ENCODE peak calls at places on chromosomes 11 and 22, in ten cellular contexts. One of them, this sample, is unnamed.

GRCh38 chr11:17822021-17822781 is 87.6 kb downstream of the KCNC1 start:
- DNase-seq in effector CD4-positive, alpha-beta T cell: no peak
- DNase-seq in activated gamma-delta T cell treated with Interleukin-2 at 50 U/mL for 16 hours: no peak
- DNase-seq in NCI-H1092: no peak
- DNase-seq in NCI-H1436: no peak
- DNase-seq in stimulated activated CD4-positive, alpha-beta T cell treated with anti-CD3 and anti-CD28 coated beads, TNF-alpha, amount 100 ng/mL, for 1 hour: no peak
- DNase-seq in naive thymus-derived CD8-positive, alpha-beta T cell: no peak
- DNase-seq in kidney: no peak
- DNase-seq in activated CD4-positive, alpha-beta T cell treated with anti-CD3 and anti-CD28 coated beads for 24 hours: no peak
- DNase-seq in germinal center: no peak
- DNase-seq in this sample: no peak

GRCh38 chr11:132187814-132188213 is 817.4 kb downstream of the NTM start:
- DNase-seq in effector CD4-positive, alpha-beta T cell: no peak
- DNase-seq in activated gamma-delta T cell treated with Interleukin-2 at 50 U/mL for 16 hours: no peak
- DNase-seq in NCI-H1092: no peak
- DNase-seq in NCI-H1436: no peak
- DNase-seq in stimulated activated CD4-positive, alpha-beta T cell treated with anti-CD3 and anti-CD28 coated beads, TNF-alpha, amount 100 ng/mL, for 1 hour: no peak
- DNase-seq in naive thymus-derived CD8-positive, alpha-beta T cell: no peak
- DNase-seq in kidney: no peak
- DNase-seq in activated CD4-positive, alpha-beta T cell treated with anti-CD3 and anti-CD28 coated beads for 24 hours: no peak
- DNase-seq in germinal center: no peak
- DNase-seq in this sample: no peak

GRCh38 chr11:108836541-108836940 is 171.7 kb downstream of the DDX10 start:
- DNase-seq in effector CD4-positive, alpha-beta T cell: no peak
- DNase-seq in activated gamma-delta T cell treated with Interleukin-2 at 50 U/mL for 16 hours: no peak
- DNase-seq in NCI-H1092: no peak
- DNase-seq in NCI-H1436: no peak
- DNase-seq in stimulated activated CD4-positive, alpha-beta T cell treated with anti-CD3 and anti-CD28 coated beads, TNF-alpha, amount 100 ng/mL, for 1 hour: no peak
- DNase-seq in naive thymus-derived CD8-positive, alpha-beta T cell: no peak
- DNase-seq in kidney: no peak
- DNase-seq in activated CD4-positive, alpha-beta T cell treated with anti-CD3 and anti-CD28 coated beads for 24 hours: no peak
- DNase-seq in germinal center: no peak
- DNase-seq in this sample: no peak

GRCh38 chr11:131511794-131512193 is 141.4 kb downstream of the NTM start:
- DNase-seq in effector CD4-positive, alpha-beta T cell: no peak
- DNase-seq in activated gamma-delta T cell treated with Interleukin-2 at 50 U/mL for 16 hours: no peak
- DNase-seq in NCI-H1092: peak; percentile 5
- DNase-seq in NCI-H1436: no peak
- DNase-seq in stimulated activated CD4-positive, alpha-beta T cell treated with anti-CD3 and anti-CD28 coated beads, TNF-alpha, amount 100 ng/mL, for 1 hour: no peak
- DNase-seq in naive thymus-derived CD8-positive, alpha-beta T cell: no peak
- DNase-seq in kidney: no peak
- DNase-seq in activated CD4-positive, alpha-beta T cell treated with anti-CD3 and anti-CD28 coated beads for 24 hours: no peak
- DNase-seq in germinal center: peak; percentile 42
- DNase-seq in this sample: no peak

GRCh38 chr11:111871693-111872161 is 346 bp upstream of the ALG9 start:
- DNase-seq in effector CD4-positive, alpha-beta T cell: no peak
- DNase-seq in activated gamma-delta T cell treated with Interleukin-2 at 50 U/mL for 16 hours: no peak
- DNase-seq in NCI-H1092: no peak
- DNase-seq in NCI-H1436: no peak
- DNase-seq in stimulated activated CD4-positive, alpha-beta T cell treated with anti-CD3 and anti-CD28 coated beads, TNF-alpha, amount 100 ng/mL, for 1 hour: no peak
- DNase-seq in naive thymus-derived CD8-positive, alpha-beta T cell: no peak
- DNase-seq in kidney: no peak
- DNase-seq in activated CD4-positive, alpha-beta T cell treated with anti-CD3 and anti-CD28 coated beads for 24 hours: no peak
- DNase-seq in germinal center: no peak
- DNase-seq in this sample: no peak

GRCh38 chr11:8964324-8965320 is at the start of gene TMEM9B:
- DNase-seq in effector CD4-positive, alpha-beta T cell: peak; percentile 54
- DNase-seq in activated gamma-delta T cell treated with Interleukin-2 at 50 U/mL for 16 hours: peak; percentile 72
- DNase-seq in NCI-H1092: peak; percentile 85
- DNase-seq in NCI-H1436: peak; percentile 50
- DNase-seq in stimulated activated CD4-positive, alpha-beta T cell treated with anti-CD3 and anti-CD28 coated beads, TNF-alpha, amount 100 ng/mL, for 1 hour: peak; percentile 63
- DNase-seq in naive thymus-derived CD8-positive, alpha-beta T cell: peak; percentile 50
- DNase-seq in kidney: peak; percentile 98
- DNase-seq in activated CD4-positive, alpha-beta T cell treated with anti-CD3 and anti-CD28 coated beads for 24 hours: peak; percentile 77
- DNase-seq in germinal center: peak; percentile 82
- DNase-seq in this sample: peak; percentile 85

GRCh38 chr11:125110996-125111340 is 458 bp downstream of the TMEM218 start:
- DNase-seq in effector CD4-positive, alpha-beta T cell: no peak
- DNase-seq in activated gamma-delta T cell treated with Interleukin-2 at 50 U/mL for 16 hours: no peak
- DNase-seq in NCI-H1092: peak; percentile 7
- DNase-seq in NCI-H1436: no peak
- DNase-seq in stimulated activated CD4-positive, alpha-beta T cell treated with anti-CD3 and anti-CD28 coated beads, TNF-alpha, amount 100 ng/mL, for 1 hour: peak; percentile 1
- DNase-seq in naive thymus-derived CD8-positive, alpha-beta T cell: no peak
- DNase-seq in kidney: no peak
- DNase-seq in activated CD4-positive, alpha-beta T cell treated with anti-CD3 and anti-CD28 coated beads for 24 hours: no peak
- DNase-seq in germinal center: no peak
- DNase-seq in this sample: no peak

GRCh38 chr11:28835790-28836189 is 727.6 kb downstream of the METTL15 start:
- DNase-seq in effector CD4-positive, alpha-beta T cell: no peak
- DNase-seq in activated gamma-delta T cell treated with Interleukin-2 at 50 U/mL for 16 hours: no peak
- DNase-seq in NCI-H1092: no peak
- DNase-seq in NCI-H1436: no peak
- DNase-seq in stimulated activated CD4-positive, alpha-beta T cell treated with anti-CD3 and anti-CD28 coated beads, TNF-alpha, amount 100 ng/mL, for 1 hour: no peak
- DNase-seq in naive thymus-derived CD8-positive, alpha-beta T cell: no peak
- DNase-seq in kidney: no peak
- DNase-seq in activated CD4-positive, alpha-beta T cell treated with anti-CD3 and anti-CD28 coated beads for 24 hours: no peak
- DNase-seq in germinal center: no peak
- DNase-seq in this sample: no peak

GRCh38 chr11:68042219-68043028 is 3.6 kb downstream of the TCIRG1 start:
- DNase-seq in effector CD4-positive, alpha-beta T cell: no peak
- DNase-seq in activated gamma-delta T cell treated with Interleukin-2 at 50 U/mL for 16 hours: no peak
- DNase-seq in NCI-H1092: no peak
- DNase-seq in NCI-H1436: no peak
- DNase-seq in stimulated activated CD4-positive, alpha-beta T cell treated with anti-CD3 and anti-CD28 coated beads, TNF-alpha, amount 100 ng/mL, for 1 hour: no peak
- DNase-seq in naive thymus-derived CD8-positive, alpha-beta T cell: no peak
- DNase-seq in kidney: peak; percentile 76
- DNase-seq in activated CD4-positive, alpha-beta T cell treated with anti-CD3 and anti-CD28 coated beads for 24 hours: no peak
- DNase-seq in germinal center: no peak
- DNase-seq in this sample: peak; percentile 32

GRCh38 chr11:56521955-56522354 is 21.1 kb downstream of the OR5M11 start:
- DNase-seq in effector CD4-positive, alpha-beta T cell: no peak
- DNase-seq in activated gamma-delta T cell treated with Interleukin-2 at 50 U/mL for 16 hours: no peak
- DNase-seq in NCI-H1092: no peak
- DNase-seq in NCI-H1436: no peak
- DNase-seq in stimulated activated CD4-positive, alpha-beta T cell treated with anti-CD3 and anti-CD28 coated beads, TNF-alpha, amount 100 ng/mL, for 1 hour: no peak
- DNase-seq in naive thymus-derived CD8-positive, alpha-beta T cell: no peak
- DNase-seq in kidney: no peak
- DNase-seq in activated CD4-positive, alpha-beta T cell treated with anti-CD3 and anti-CD28 coated beads for 24 hours: no peak
- DNase-seq in germinal center: no peak
- DNase-seq in this sample: no peak

GRCh38 chr11:31620434-31620833 is 110.9 kb downstream of the ELP4 start:
- DNase-seq in effector CD4-positive, alpha-beta T cell: no peak
- DNase-seq in activated gamma-delta T cell treated with Interleukin-2 at 50 U/mL for 16 hours: no peak
- DNase-seq in NCI-H1092: no peak
- DNase-seq in NCI-H1436: no peak
- DNase-seq in stimulated activated CD4-positive, alpha-beta T cell treated with anti-CD3 and anti-CD28 coated beads, TNF-alpha, amount 100 ng/mL, for 1 hour: no peak
- DNase-seq in naive thymus-derived CD8-positive, alpha-beta T cell: no peak
- DNase-seq in kidney: no peak
- DNase-seq in activated CD4-positive, alpha-beta T cell treated with anti-CD3 and anti-CD28 coated beads for 24 hours: no peak
- DNase-seq in germinal center: no peak
- DNase-seq in this sample: no peak

GRCh38 chr11:118152552-118153471 is at the start of gene SCN4B:
- DNase-seq in effector CD4-positive, alpha-beta T cell: no peak
- DNase-seq in activated gamma-delta T cell treated with Interleukin-2 at 50 U/mL for 16 hours: no peak
- DNase-seq in NCI-H1092: no peak
- DNase-seq in NCI-H1436: peak; percentile 51
- DNase-seq in stimulated activated CD4-positive, alpha-beta T cell treated with anti-CD3 and anti-CD28 coated beads, TNF-alpha, amount 100 ng/mL, for 1 hour: no peak
- DNase-seq in naive thymus-derived CD8-positive, alpha-beta T cell: no peak
- DNase-seq in kidney: peak; percentile 87
- DNase-seq in activated CD4-positive, alpha-beta T cell treated with anti-CD3 and anti-CD28 coated beads for 24 hours: no peak
- DNase-seq in germinal center: peak; percentile 38
- DNase-seq in this sample: peak; percentile 50

GRCh38 chr11:1928038-1928890 is 8.8 kb downstream of the TNNT3 start:
- DNase-seq in effector CD4-positive, alpha-beta T cell: no peak
- DNase-seq in activated gamma-delta T cell treated with Interleukin-2 at 50 U/mL for 16 hours: no peak
- DNase-seq in NCI-H1092: no peak
- DNase-seq in NCI-H1436: no peak
- DNase-seq in stimulated activated CD4-positive, alpha-beta T cell treated with anti-CD3 and anti-CD28 coated beads, TNF-alpha, amount 100 ng/mL, for 1 hour: no peak
- DNase-seq in naive thymus-derived CD8-positive, alpha-beta T cell: no peak
- DNase-seq in kidney: peak; percentile 64
- DNase-seq in activated CD4-positive, alpha-beta T cell treated with anti-CD3 and anti-CD28 coated beads for 24 hours: no peak
- DNase-seq in germinal center: no peak
- DNase-seq in this sample: no peak

GRCh38 chr22:33565580-33565995 is 354.7 kb downstream of the LARGE1 start:
- DNase-seq in effector CD4-positive, alpha-beta T cell: no peak
- DNase-seq in activated gamma-delta T cell treated with Interleukin-2 at 50 U/mL for 16 hours: no peak
- DNase-seq in NCI-H1092: no peak
- DNase-seq in NCI-H1436: no peak
- DNase-seq in stimulated activated CD4-positive, alpha-beta T cell treated with anti-CD3 and anti-CD28 coated beads, TNF-alpha, amount 100 ng/mL, for 1 hour: no peak
- DNase-seq in naive thymus-derived CD8-positive, alpha-beta T cell: no peak
- DNase-seq in kidney: no peak
- DNase-seq in activated CD4-positive, alpha-beta T cell treated with anti-CD3 and anti-CD28 coated beads for 24 hours: no peak
- DNase-seq in germinal center: no peak
- DNase-seq in this sample: no peak

GRCh38 chr11:9060700-9061111 is 30.7 kb downstream of the SCUBE2 start:
- DNase-seq in effector CD4-positive, alpha-beta T cell: no peak
- DNase-seq in activated gamma-delta T cell treated with Interleukin-2 at 50 U/mL for 16 hours: no peak
- DNase-seq in NCI-H1092: no peak
- DNase-seq in NCI-H1436: no peak
- DNase-seq in stimulated activated CD4-positive, alpha-beta T cell treated with anti-CD3 and anti-CD28 coated beads, TNF-alpha, amount 100 ng/mL, for 1 hour: peak; percentile 10
- DNase-seq in naive thymus-derived CD8-positive, alpha-beta T cell: no peak
- DNase-seq in kidney: no peak
- DNase-seq in activated CD4-positive, alpha-beta T cell treated with anti-CD3 and anti-CD28 coated beads for 24 hours: peak; percentile 49
- DNase-seq in germinal center: peak; percentile 34
- DNase-seq in this sample: no peak

GRCh38 chr11:96817488-96817887 is 427.7 kb downstream of the JRKL start:
- DNase-seq in effector CD4-positive, alpha-beta T cell: no peak
- DNase-seq in activated gamma-delta T cell treated with Interleukin-2 at 50 U/mL for 16 hours: no peak
- DNase-seq in NCI-H1092: no peak
- DNase-seq in NCI-H1436: no peak
- DNase-seq in stimulated activated CD4-positive, alpha-beta T cell treated with anti-CD3 and anti-CD28 coated beads, TNF-alpha, amount 100 ng/mL, for 1 hour: no peak
- DNase-seq in naive thymus-derived CD8-positive, alpha-beta T cell: no peak
- DNase-seq in kidney: no peak
- DNase-seq in activated CD4-positive, alpha-beta T cell treated with anti-CD3 and anti-CD28 coated beads for 24 hours: no peak
- DNase-seq in germinal center: no peak
- DNase-seq in this sample: no peak

GRCh38 chr11:85663781-85664560 is 958 bp downstream of the CREBZF start:
- DNase-seq in effector CD4-positive, alpha-beta T cell: peak; percentile 86
- DNase-seq in activated gamma-delta T cell treated with Interleukin-2 at 50 U/mL for 16 hours: peak; percentile 87
- DNase-seq in NCI-H1092: peak; percentile 54
- DNase-seq in NCI-H1436: peak; percentile 64
- DNase-seq in stimulated activated CD4-positive, alpha-beta T cell treated with anti-CD3 and anti-CD28 coated beads, TNF-alpha, amount 100 ng/mL, for 1 hour: peak; percentile 76
- DNase-seq in naive thymus-derived CD8-positive, alpha-beta T cell: peak; percentile 91
- DNase-seq in kidney: peak; percentile 95
- DNase-seq in activated CD4-positive, alpha-beta T cell treated with anti-CD3 and anti-CD28 coated beads for 24 hours: peak; percentile 76
- DNase-seq in germinal center: peak; percentile 85
- DNase-seq in this sample: peak; percentile 58

GRCh38 chr11:55624531-55624930 is 10.4 kb upstream of the OR4P4 start:
- DNase-seq in effector CD4-positive, alpha-beta T cell: no peak
- DNase-seq in activated gamma-delta T cell treated with Interleukin-2 at 50 U/mL for 16 hours: no peak
- DNase-seq in NCI-H1092: no peak
- DNase-seq in NCI-H1436: no peak
- DNase-seq in stimulated activated CD4-positive, alpha-beta T cell treated with anti-CD3 and anti-CD28 coated beads, TNF-alpha, amount 100 ng/mL, for 1 hour: no peak
- DNase-seq in naive thymus-derived CD8-positive, alpha-beta T cell: no peak
- DNase-seq in kidney: no peak
- DNase-seq in activated CD4-positive, alpha-beta T cell treated with anti-CD3 and anti-CD28 coated beads for 24 hours: no peak
- DNase-seq in germinal center: no peak
- DNase-seq in this sample: no peak

GRCh38 chr11:76671626-76672309 is 1.2 kb upstream of the LRRC32 start:
- DNase-seq in effector CD4-positive, alpha-beta T cell: no peak
- DNase-seq in activated gamma-delta T cell treated with Interleukin-2 at 50 U/mL for 16 hours: no peak
- DNase-seq in NCI-H1092: no peak
- DNase-seq in NCI-H1436: no peak
- DNase-seq in stimulated activated CD4-positive, alpha-beta T cell treated with anti-CD3 and anti-CD28 coated beads, TNF-alpha, amount 100 ng/mL, for 1 hour: no peak
- DNase-seq in naive thymus-derived CD8-positive, alpha-beta T cell: no peak
- DNase-seq in kidney: no peak
- DNase-seq in activated CD4-positive, alpha-beta T cell treated with anti-CD3 and anti-CD28 coated beads for 24 hours: no peak
- DNase-seq in germinal center: no peak
- DNase-seq in this sample: no peak

GRCh38 chr11:110433393-110434333 is 3.9 kb downstream of the FDX1 start:
- DNase-seq in effector CD4-positive, alpha-beta T cell: no peak
- DNase-seq in activated gamma-delta T cell treated with Interleukin-2 at 50 U/mL for 16 hours: no peak
- DNase-seq in NCI-H1092: no peak
- DNase-seq in NCI-H1436: no peak
- DNase-seq in stimulated activated CD4-positive, alpha-beta T cell treated with anti-CD3 and anti-CD28 coated beads, TNF-alpha, amount 100 ng/mL, for 1 hour: no peak
- DNase-seq in naive thymus-derived CD8-positive, alpha-beta T cell: no peak
- DNase-seq in kidney: no peak
- DNase-seq in activated CD4-positive, alpha-beta T cell treated with anti-CD3 and anti-CD28 coated beads for 24 hours: no peak
- DNase-seq in germinal center: peak; percentile 33
- DNase-seq in this sample: no peak

GRCh38 chr11:20011294-20011951 is 148.9 kb downstream of the DBX1 start:
- DNase-seq in effector CD4-positive, alpha-beta T cell: no peak
- DNase-seq in activated gamma-delta T cell treated with Interleukin-2 at 50 U/mL for 16 hours: no peak
- DNase-seq in NCI-H1092: no peak
- DNase-seq in NCI-H1436: peak; percentile 56
- DNase-seq in stimulated activated CD4-positive, alpha-beta T cell treated with anti-CD3 and anti-CD28 coated beads, TNF-alpha, amount 100 ng/mL, for 1 hour: no peak
- DNase-seq in naive thymus-derived CD8-positive, alpha-beta T cell: no peak
- DNase-seq in kidney: no peak
- DNase-seq in activated CD4-positive, alpha-beta T cell treated with anti-CD3 and anti-CD28 coated beads for 24 hours: no peak
- DNase-seq in germinal center: no peak
- DNase-seq in this sample: no peak

GRCh38 chr11:114296190-114296978 is at the start of gene NNMT:
- DNase-seq in effector CD4-positive, alpha-beta T cell: no peak
- DNase-seq in activated gamma-delta T cell treated with Interleukin-2 at 50 U/mL for 16 hours: no peak
- DNase-seq in NCI-H1092: no peak
- DNase-seq in NCI-H1436: no peak
- DNase-seq in stimulated activated CD4-positive, alpha-beta T cell treated with anti-CD3 and anti-CD28 coated beads, TNF-alpha, amount 100 ng/mL, for 1 hour: no peak
- DNase-seq in naive thymus-derived CD8-positive, alpha-beta T cell: no peak
- DNase-seq in kidney: peak; percentile 94
- DNase-seq in activated CD4-positive, alpha-beta T cell treated with anti-CD3 and anti-CD28 coated beads for 24 hours: no peak
- DNase-seq in germinal center: no peak
- DNase-seq in this sample: peak; percentile 77

GRCh38 chr22:36344106-36344827 is 43.5 kb downstream of the MYH9 start:
- DNase-seq in effector CD4-positive, alpha-beta T cell: no peak
- DNase-seq in activated gamma-delta T cell treated with Interleukin-2 at 50 U/mL for 16 hours: no peak
- DNase-seq in NCI-H1092: no peak
- DNase-seq in NCI-H1436: no peak
- DNase-seq in stimulated activated CD4-positive, alpha-beta T cell treated with anti-CD3 and anti-CD28 coated beads, TNF-alpha, amount 100 ng/mL, for 1 hour: no peak
- DNase-seq in naive thymus-derived CD8-positive, alpha-beta T cell: no peak
- DNase-seq in kidney: no peak
- DNase-seq in activated CD4-positive, alpha-beta T cell treated with anti-CD3 and anti-CD28 coated beads for 24 hours: peak; percentile 61
- DNase-seq in germinal center: no peak
- DNase-seq in this sample: no peak

GRCh38 chr11:70587095-70587389 is 188.7 kb downstream of the CTTN start:
- DNase-seq in effector CD4-positive, alpha-beta T cell: no peak
- DNase-seq in activated gamma-delta T cell treated with Interleukin-2 at 50 U/mL for 16 hours: no peak
- DNase-seq in NCI-H1092: no peak
- DNase-seq in NCI-H1436: no peak
- DNase-seq in stimulated activated CD4-positive, alpha-beta T cell treated with anti-CD3 and anti-CD28 coated beads, TNF-alpha, amount 100 ng/mL, for 1 hour: no peak
- DNase-seq in naive thymus-derived CD8-positive, alpha-beta T cell: no peak
- DNase-seq in kidney: peak; percentile 43
- DNase-seq in activated CD4-positive, alpha-beta T cell treated with anti-CD3 and anti-CD28 coated beads for 24 hours: no peak
- DNase-seq in germinal center: no peak
- DNase-seq in this sample: no peak

GRCh38 chr22:47164514-47165337 is 402.3 kb downstream of the TBC1D22A start:
- DNase-seq in effector CD4-positive, alpha-beta T cell: no peak
- DNase-seq in activated gamma-delta T cell treated with Interleukin-2 at 50 U/mL for 16 hours: no peak
- DNase-seq in NCI-H1092: no peak
- DNase-seq in NCI-H1436: no peak
- DNase-seq in stimulated activated CD4-positive, alpha-beta T cell treated with anti-CD3 and anti-CD28 coated beads, TNF-alpha, amount 100 ng/mL, for 1 hour: no peak
- DNase-seq in naive thymus-derived CD8-positive, alpha-beta T cell: no peak
- DNase-seq in kidney: peak; percentile 43
- DNase-seq in activated CD4-positive, alpha-beta T cell treated with anti-CD3 and anti-CD28 coated beads for 24 hours: no peak
- DNase-seq in germinal center: no peak
- DNase-seq in this sample: no peak

This sample was measured in ovary.